ENCODE peak calls at places on chromosomes 6 and 20, in nine cellular contexts. Q is coronary artery; K is effector memory CD4-positive, alpha-beta T cell; N is naive B cell; A is cardiac fibroblast; G is NCI-H1930; T is ACHN; C is bronchial epithelial cell; L is HCT116. H is an unnamed sample.
A peak's percentile ranks its signal among the peaks of the same experiment; 100 is the strongest.

GRCh38 chr6:39377530-39377929 is 55.0 kb upstream of the KCNK16 start:
- DNase-seq in Q (no peak), K (no peak), N (no peak), A (peak; percentile 84), G (peak; percentile 30), T (peak; percentile 42), C (peak; percentile 49), L (peak; percentile 23), H (no peak)

GRCh38 chr20:14312001-14312400 is 25.4 kb downstream of the FLRT3 start:
- DNase-seq in Q (no peak), K (no peak), N (no peak), A (no peak), G (no peak), T (no peak), C (no peak), L (no peak), H (no peak)

GRCh38 chr6:113476937-113477839 is 380.0 kb upstream of the MARCKS start:
- DNase-seq in Q (no peak), K (no peak), N (no peak), A (no peak), G (no peak), T (no peak), C (peak; percentile 58), L (no peak), H (no peak)

GRCh38 chr6:111342913-111343312 is 140.1 kb downstream of the REV3L start:
- DNase-seq in Q (no peak), K (no peak), N (no peak), A (peak; percentile 52), G (no peak), T (no peak), C (peak; percentile 45), L (no peak), H (no peak)

GRCh38 chr20:8790442-8791074 is 278.3 kb upstream of the PLCB4 start:
- DNase-seq in Q (no peak), K (no peak), N (no peak), A (peak; percentile 70), G (no peak), T (peak; percentile 74), C (peak; percentile 49), L (peak; percentile 24), H (no peak)

GRCh38 chr20:35490736-35491181 is 35.4 kb downstream of the CEP250 start:
- DNase-seq in Q (no peak), K (peak; percentile 32), N (peak; percentile 74), A (no peak), G (no peak), T (no peak), C (no peak), L (no peak), H (no peak)

GRCh38 chr6:17280552-17281090 is 540 bp upstream of the RBM24 start:
- DNase-seq in Q (peak; percentile 82), K (no peak), N (no peak), A (no peak), G (no peak), T (no peak), C (no peak), L (no peak), H (no peak)

GRCh38 chr20:20299904-20300303 is 68.0 kb upstream of the INSM1 start:
- DNase-seq in Q (no peak), K (no peak), N (no peak), A (no peak), G (no peak), T (no peak), C (no peak), L (no peak), H (no peak)

GRCh38 chr20:37447688-37448087 is 73.4 kb upstream of the NNAT start:
- DNase-seq in Q (no peak), K (no peak), N (no peak), A (no peak), G (no peak), T (no peak), C (no peak), L (no peak), H (no peak)

GRCh38 chr6:153301602-153302001 is 170.5 kb upstream of the RGS17 start:
- DNase-seq in Q (no peak), K (no peak), N (no peak), A (no peak), G (no peak), T (no peak), C (no peak), L (no peak), H (no peak)

GRCh38 chr6:15382712-15383111 is 136.8 kb downstream of the JARID2 start:
- DNase-seq in Q (no peak), K (no peak), N (no peak), A (no peak), G (no peak), T (no peak), C (no peak), L (no peak), H (no peak)

GRCh38 chr6:74250161-74250560 is 554.2 kb downstream of the CD109 start:
- DNase-seq in Q (no peak), K (no peak), N (no peak), A (no peak), G (no peak), T (no peak), C (no peak), L (no peak), H (no peak)

GRCh38 chr20:13670160-13670559 is 31.4 kb upstream of the TASP1 start:
- DNase-seq in Q (no peak), K (no peak), N (no peak), A (no peak), G (no peak), T (no peak), C (no peak), L (no peak), H (no peak)

GRCh38 chr6:138307816-138308727 is 69.6 kb upstream of the SMIM28 start:
- DNase-seq in Q (peak; percentile 58), K (no peak), N (no peak), A (peak; percentile 32), G (no peak), T (no peak), C (no peak), L (no peak), H (no peak)

GRCh38 chr6:78916411-78916810 is 49.1 kb downstream of the IRAK1BP1 start:
- DNase-seq in Q (no peak), K (no peak), N (no peak), A (no peak), G (no peak), T (no peak), C (peak; percentile 100), L (no peak), H (peak; percentile 81)

GRCh38 chr6:100657678-100658330 is 193.1 kb upstream of the SIM1 start:
- DNase-seq in Q (no peak), K (no peak), N (no peak), A (peak; percentile 46), G (no peak), T (peak; percentile 58), C (peak; percentile 37), L (no peak), H (no peak)

GRCh38 chr20:51978081-51978501 is 175.8 kb upstream of the SALL4 start:
- DNase-seq in Q (no peak), K (no peak), N (no peak), A (no peak), G (no peak), T (no peak), C (peak; percentile 66), L (no peak), H (peak; percentile 52)

GRCh38 chr20:49586967-49587587 is 19.1 kb upstream of the PTGIS start:
- DNase-seq in Q (no peak), K (no peak), N (no peak), A (peak; percentile 47), G (no peak), T (no peak), C (no peak), L (no peak), H (no peak)

GRCh38 chr6:27829453-27830211 is 82.6 kb downstream of the OR2B2 start:
- DNase-seq in Q (no peak), K (no peak), N (no peak), A (no peak), G (no peak), T (no peak), C (peak; percentile 18), L (no peak), H (no peak)

GRCh38 chr6:43765776-43766175 is 4.2 kb upstream of the VEGFA start:
- DNase-seq in Q (no peak), K (no peak), N (no peak), A (no peak), G (no peak), T (no peak), C (no peak), L (no peak), H (no peak)

GRCh38 chr6:107108201-107108890 is 7.0 kb downstream of the BEND3 start:
- DNase-seq in Q (no peak), K (no peak), N (no peak), A (no peak), G (no peak), T (no peak), C (no peak), L (no peak), H (no peak)

GRCh38 chr6:22956029-22956715 is 386.8 kb downstream of the HDGFL1 start:
- DNase-seq in Q (no peak), K (no peak), N (no peak), A (no peak), G (no peak), T (no peak), C (no peak), L (no peak), H (no peak)

GRCh38 chr6:101429845-101430244 is 36.3 kb downstream of the GRIK2 start:
- DNase-seq in Q (no peak), K (no peak), N (no peak), A (no peak), G (no peak), T (no peak), C (no peak), L (no peak), H (no peak)